ENCODE peak calls at places on chromosome 18, in seven cellular contexts. V, N, R, L, P, O and M are unnamed samples.

GRCh38 chr18:7576685-7577084 is 9.6 kb downstream of the PTPRM start:
- DNase-seq in P (peak), O (peak), R (no peak), L (no peak), V (peak), N (no peak), M (no peak)

GRCh38 chr18:25349131-25349925 is 2.6 kb downstream of the ZNF521 start:
- DNase-seq in L (no peak), R (peak), P (peak), N (peak), V (peak), O (peak), M (no peak)

GRCh38 chr18:69365658-69366057 is 35.0 kb upstream of the DOK6 start:
- DNase-seq in V (no peak), O (no peak), L (no peak), N (no peak), P (no peak), R (no peak), M (no peak)

GRCh38 chr18:58851874-58852273 is 12.8 kb upstream of the ZNF532 start:
- DNase-seq in O (no peak), R (no peak), P (no peak), L (no peak), V (no peak), N (no peak), M (no peak)

GRCh38 chr18:77340815-77341214 is 91.2 kb downstream of the GALR1 start:
- DNase-seq in R (no peak), N (no peak), O (no peak), V (no peak), L (no peak), P (no peak), M (no peak)

GRCh38 chr18:45073556-45073955 is 392.9 kb downstream of the SETBP1 start:
- DNase-seq in O (no peak), V (no peak), P (no peak), L (no peak), R (no peak), N (no peak), M (no peak)

GRCh38 chr18:3305933-3306332 is 44.0 kb downstream of the MYL12B start:
- DNase-seq in L (no peak), R (no peak), V (peak), P (no peak), O (peak), N (no peak), M (no peak)

GRCh38 chr18:23673725-23674124 is 11.0 kb upstream of the ANKRD29 start:
- DNase-seq in R (no peak), L (no peak), O (no peak), P (no peak), V (no peak), N (no peak), M (no peak)

GRCh38 chr18:54607213-54607934 is 16.3 kb downstream of the DYNAP start:
- DNase-seq in O (peak), P (no peak), N (no peak), V (peak), R (peak), L (peak), M (peak)

GRCh38 chr18:3661121-3661520 is 211.1 kb downstream of the TGIF1 start:
- DNase-seq in N (no peak), R (no peak), P (no peak), O (no peak), V (no peak), L (no peak), M (no peak)

GRCh38 chr18:35466334-35466733 is 31.4 kb downstream of the INO80C start:
- DNase-seq in L (no peak), P (no peak), N (no peak), R (no peak), V (no peak), O (no peak), M (no peak)

GRCh38 chr18:3367491-3368091 is 82.4 kb upstream of the TGIF1 start:
- DNase-seq in P (no peak), R (no peak), O (peak), V (peak), L (no peak), N (no peak), M (no peak)

GRCh38 chr18:24695168-24695567 is 234.7 kb downstream of the HRH4 start:
- DNase-seq in N (no peak), O (no peak), L (no peak), R (no peak), P (no peak), V (no peak), M (no peak)

GRCh38 chr18:71237636-71238035 is 948.8 kb downstream of the SOCS6 start:
- DNase-seq in R (no peak), P (no peak), L (peak), N (no peak), V (no peak), O (no peak), M (peak)

GRCh38 chr18:77062518-77063003 is 70.0 kb downstream of the MBP start:
- DNase-seq in P (no peak), N (no peak), R (no peak), V (peak), O (peak), L (no peak), M (no peak)

GRCh38 chr18:77063256-77063655 is 69.3 kb downstream of the MBP start:
- DNase-seq in V (peak), L (no peak), R (no peak), O (no peak), N (no peak), P (no peak), M (no peak)

GRCh38 chr18:36514778-36515177 is 217.3 kb downstream of the FHOD3 start:
- DNase-seq in R (peak), V (no peak), L (no peak), P (no peak), O (peak), N (no peak), M (no peak)

GRCh38 chr18:2104620-2105462 is 466.5 kb downstream of the METTL4 start:
- DNase-seq in O (peak), L (no peak), R (peak), V (peak), P (peak), N (no peak), M (no peak)

GRCh38 chr18:77366725-77367641 is 117.3 kb downstream of the GALR1 start:
- DNase-seq in O (peak), P (no peak), R (no peak), N (no peak), L (peak), V (no peak), M (no peak)

GRCh38 chr18:35344736-35345459 is 678 bp upstream of the ZNF24 start:
- DNase-seq in N (no peak), L (no peak), O (no peak), V (no peak), R (no peak), P (no peak), M (no peak)

GRCh38 chr18:36127866-36128845 is 984 bp downstream of the SLC39A6 start:
- DNase-seq in P (peak), O (peak), R (peak), L (no peak), V (peak), N (no peak), M (no peak)

GRCh38 chr18:42675810-42676209 is 439.7 kb downstream of the RIT2 start:
- DNase-seq in R (no peak), V (no peak), N (no peak), O (no peak), P (no peak), L (no peak), M (no peak)

GRCh38 chr18:77108821-77109692 is 23.5 kb downstream of the MBP start:
- DNase-seq in R (no peak), O (no peak), V (no peak), P (no peak), N (peak), L (no peak), M (no peak)

GRCh38 chr18:62576858-62577512 is 54.2 kb downstream of the ZCCHC2 start:
- DNase-seq in N (no peak), P (no peak), O (no peak), L (no peak), R (no peak), V (no peak), M (no peak)
- H3K4me3 ChIP-seq in N (no peak), P (no peak), O (no peak), L (no peak), R (no peak), V (no peak), M (no peak)

DNA sequence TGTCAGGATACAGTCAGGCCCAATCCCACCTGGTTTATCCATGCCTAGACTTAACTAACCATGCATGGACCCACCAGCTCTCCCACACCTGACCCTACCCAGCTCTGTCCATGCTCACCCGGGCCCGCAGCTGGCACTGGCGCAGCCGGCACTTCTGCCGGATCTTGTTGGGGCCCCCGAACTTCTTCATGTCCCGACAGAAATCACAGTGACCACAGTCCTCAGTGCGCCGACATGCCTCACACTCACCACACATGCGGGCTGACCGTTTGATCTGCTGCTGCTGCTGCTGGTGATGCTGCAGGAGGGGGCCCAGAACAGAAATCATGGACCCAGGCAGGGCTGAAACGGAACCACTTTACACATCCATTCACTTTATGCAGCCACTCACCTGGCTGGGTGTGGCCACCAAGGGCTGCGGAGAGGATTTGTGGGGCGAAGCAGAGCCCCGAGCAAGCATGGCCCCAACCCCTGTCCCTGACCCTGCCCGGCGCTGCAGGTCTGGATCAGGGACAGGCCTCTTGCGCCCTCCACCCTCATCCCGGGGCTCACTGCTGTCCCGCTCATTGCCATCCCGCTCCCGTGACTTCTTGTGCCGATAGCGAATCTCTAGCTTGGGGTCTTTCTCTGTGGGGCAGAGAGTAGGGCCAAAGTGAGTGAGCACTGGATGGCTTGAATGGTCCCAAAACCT is 1.7 kb downstream of the CXXC1 start:
- DNase-seq in O (no peak), N (no peak), R (no peak), L (no peak), V (no peak), P (no peak), M (no peak)
- TF ChIP-seq CTCF in O (no peak), N (no peak), R (no peak), L (no peak), V (no peak), P (no peak), M (no peak)

GRCh38 chr18:22455425-22456150 is 37.9 kb upstream of the CTAGE1 start:
- DNase-seq in N (no peak), P (no peak), V (no peak), R (no peak), O (no peak), L (no peak), M (no peak)

GRCh38 chr18:22448238-22448637 is 30.5 kb upstream of the CTAGE1 start:
- DNase-seq in V (no peak), L (no peak), P (no peak), R (no peak), N (no peak), O (no peak), M (no peak)

GRCh38 chr18:22452226-22452668 is 34.5 kb upstream of the CTAGE1 start:
- DNase-seq in R (no peak), L (no peak), P (no peak), O (no peak), N (no peak), V (no peak), M (no peak)

GRCh38 chr18:22453337-22453736 is 35.6 kb upstream of the CTAGE1 start:
- DNase-seq in V (no peak), O (no peak), L (no peak), R (no peak), N (no peak), P (no peak), M (no peak)

GRCh38 chr18:22451796-22452195 is 34.1 kb upstream of the CTAGE1 start:
- DNase-seq in P (no peak), V (no peak), O (no peak), N (no peak), L (no peak), R (peak), M (no peak)
- H3K4me3 ChIP-seq in P (no peak), V (no peak), O (no peak), N (no peak), L (no peak), R (peak), M (no peak)

GRCh38 chr18:31563778-31564177 is 27.9 kb upstream of the TTR start:
- DNase-seq in R (no peak), N (no peak), V (no peak), O (no peak), P (no peak), L (no peak), M (no peak)
- TF ChIP-seq CTCF in R (peak), N (no peak), V (no peak), O (peak), P (no peak), L (peak), M (peak)

GRCh38 chr18:32771169-32771751 is 1.6 kb downstream of the KLHL14 start:
- DNase-seq in V (no peak), N (no peak), O (no peak), L (no peak), P (no peak), R (peak), M (no peak)
- H3K4me3 ChIP-seq in V (no peak), N (peak), O (no peak), L (peak), P (no peak), R (peak), M (peak)

DNA sequence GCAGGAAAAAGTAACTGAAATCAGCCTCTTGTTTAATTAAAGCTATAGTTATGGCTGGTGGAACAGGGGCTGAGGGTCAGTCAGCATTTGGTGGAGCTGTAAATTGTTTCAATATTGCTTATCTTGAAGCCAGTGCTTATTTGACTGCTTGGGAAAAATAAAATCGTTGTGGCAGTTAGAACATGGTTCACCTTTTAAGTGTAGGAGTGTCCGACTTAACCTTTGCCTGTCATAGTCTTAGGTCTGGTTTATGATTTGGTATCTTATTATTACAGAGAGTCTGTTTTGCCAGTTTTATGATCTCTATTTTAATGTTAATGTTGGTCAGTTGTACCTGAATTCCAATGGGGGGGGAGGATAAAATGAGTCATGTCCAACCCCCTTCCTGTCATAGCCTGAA is 27.2 kb upstream of the NOL4 start:
- DNase-seq in O (no peak), R (no peak), N (no peak), L (no peak), P (no peak), V (no peak), M (no peak)
- TF ChIP-seq CTCF in O (no peak), R (no peak), N (no peak), L (no peak), P (no peak), V (no peak), M (no peak)

GRCh38 chr18:63237486-63237885 is 82.1 kb downstream of the BCL2 start:
- DNase-seq in R (no peak), P (peak), O (no peak), L (no peak), V (no peak), N (no peak), M (peak)

GRCh38 chr18:63236417-63236816 is 83.2 kb downstream of the BCL2 start:
- DNase-seq in O (no peak), V (no peak), N (peak), L (no peak), R (no peak), P (no peak), M (no peak)

GRCh38 chr18:63236990-63237389 is 82.6 kb downstream of the BCL2 start:
- DNase-seq in R (no peak), O (no peak), L (no peak), N (peak), P (no peak), V (no peak), M (no peak)

GRCh38 chr18:63238711-63239110 is 80.9 kb downstream of the BCL2 start:
- DNase-seq in V (no peak), N (no peak), O (no peak), P (no peak), R (no peak), L (no peak), M (no peak)

GRCh38 chr18:63237911-63238710 is 81.5 kb downstream of the BCL2 start:
- DNase-seq in L (peak), R (peak), N (peak), V (peak), P (peak), O (peak), M (peak)
- H3K4me3 ChIP-seq in L (no peak), R (no peak), N (peak), V (peak), P (peak), O (peak), M (peak)

DNA sequence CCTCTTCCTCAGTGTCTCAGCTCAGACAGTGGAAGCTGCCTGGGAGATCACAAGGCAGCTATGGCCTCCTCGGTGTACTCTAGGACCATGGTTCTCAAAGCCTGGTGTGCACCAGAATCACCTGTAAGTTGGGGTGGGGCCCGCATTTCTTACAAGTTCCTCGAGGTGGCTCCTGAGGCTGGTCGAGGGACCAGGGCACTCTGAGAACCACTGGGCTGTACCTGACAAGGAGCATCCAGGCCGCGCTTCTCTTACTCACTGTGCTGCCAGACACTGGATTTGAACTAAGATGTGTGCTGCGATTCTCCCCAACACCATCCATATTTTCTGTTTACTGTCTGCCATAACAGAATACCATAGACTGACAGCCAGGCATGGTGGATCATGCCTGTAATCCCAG is 59.5 kb downstream of the DIPK1C start:
- DNase-seq in P (no peak), V (no peak), O (no peak), N (no peak), R (no peak), L (no peak), M (no peak)
- TF ChIP-seq CTCF in P (no peak), V (no peak), O (no peak), N (no peak), R (no peak), L (no peak), M (no peak)

GRCh38 chr18:48931680-48932461 is 18.9 kb downstream of the SMAD7 start:
- DNase-seq in L (no peak), O (no peak), P (no peak), N (no peak), V (no peak), R (no peak), M (no peak)
- H3K4me3 ChIP-seq in L (no peak), O (peak), P (no peak), N (no peak), V (peak), R (no peak), M (no peak)

GRCh38 chr18:111292-112014 is 46.9 kb upstream of the USP14 start:
- DNase-seq in O (peak), P (peak), V (peak), R (peak), N (peak), L (no peak), M (peak)
- TF ChIP-seq CTCF in O (no peak), P (no peak), V (no peak), R (no peak), N (no peak), L (no peak), M (no peak)